ENCODE peak calls at places on chromosome 16, in five cellular contexts. W is HepG2, L is right cardiac atrium, H is A549, Q is mesendoderm. X is an unnamed sample.
A peak's percentile ranks its signal among the peaks of the same experiment; 100 is the strongest.

GRCh38 chr16:24493859-24494258 is 45.5 kb upstream of the RBBP6 start:
- DNase-seq in W (no peak), H (peak; percentile 18), Q (no peak), L (no peak), X (no peak)

GRCh38 chr16:68257906-68258800 is 6.2 kb upstream of the SLC7A6 start:
- DNase-seq in W (peak; percentile 95), Q (no peak), H (peak; percentile 65), L (peak; percentile 47), X (no peak)

GRCh38 chr16:10608687-10609409 is 28.4 kb upstream of the EMP2 start:
- DNase-seq in Q (no peak), W (no peak), L (no peak), H (no peak), X (no peak)

GRCh38 chr16:67542464-67542863 is 13.8 kb downstream of the RIPOR1 start:
- DNase-seq in L (peak; percentile 66), H (peak; percentile 83), Q (peak; percentile 81), W (no peak), X (peak; percentile 79)

GRCh38 chr16:70527315-70527996 is 3.8 kb downstream of the SF3B3 start:
- DNase-seq in W (no peak), H (no peak), Q (no peak), L (no peak), X (no peak)

GRCh38 chr16:16073884-16074781 is 124.7 kb downstream of the ABCC1 start:
- DNase-seq in W (peak; percentile 58), Q (peak; percentile 92), H (peak; percentile 75), L (peak; percentile 67), X (peak; percentile 80)

GRCh38 chr16:86625821-86626220 is 47.5 kb downstream of the FOXL1 start:
- DNase-seq in L (no peak), H (no peak), W (no peak), Q (no peak), X (no peak)

GRCh38 chr16:9256196-9256595 is 164.8 kb downstream of the HAPSTR1 start:
- DNase-seq in L (peak; percentile 43), Q (peak; percentile 87), W (peak; percentile 66), H (peak; percentile 37), X (peak; percentile 95)

GRCh38 chr16:83433201-83433600 is 374.6 kb upstream of the HSBP1 start:
- DNase-seq in Q (no peak), H (no peak), W (no peak), L (no peak), X (no peak)

GRCh38 chr16:51523400-51523799 is 372.3 kb upstream of the SALL1 start:
- DNase-seq in Q (no peak), H (peak; percentile 22), W (no peak), L (no peak), X (no peak)

GRCh38 chr16:14464796-14465195 is 165.3 kb downstream of the PARN start:
- DNase-seq in Q (no peak), L (no peak), H (no peak), W (no peak), X (no peak)

GRCh38 chr16:14465799-14466198 is 164.3 kb downstream of the PARN start:
- DNase-seq in H (no peak), W (no peak), Q (no peak), L (no peak), X (no peak)

GRCh38 chr16:14460726-14461125 is 169.3 kb downstream of the PARN start:
- DNase-seq in W (no peak), H (no peak), Q (no peak), L (no peak), X (no peak)

GRCh38 chr16:14462811-14463210 is 167.2 kb downstream of the PARN start:
- DNase-seq in W (no peak), Q (peak; percentile 88), L (no peak), H (no peak), X (no peak)

GRCh38 chr16:14464192-14464591 is 165.9 kb downstream of the PARN start:
- DNase-seq in Q (no peak), L (no peak), W (no peak), H (no peak), X (no peak)
- H3K4me1 ChIP-seq in Q (peaks cover 2% of the 10 kb centered on the region), L (no peaks in the 10 kb centered on the region), W (peaks cover 2% of the 10 kb centered on the region), H (peaks cover 2% of the 10 kb centered on the region), X (no peaks in the 10 kb centered on the region)

DNA sequence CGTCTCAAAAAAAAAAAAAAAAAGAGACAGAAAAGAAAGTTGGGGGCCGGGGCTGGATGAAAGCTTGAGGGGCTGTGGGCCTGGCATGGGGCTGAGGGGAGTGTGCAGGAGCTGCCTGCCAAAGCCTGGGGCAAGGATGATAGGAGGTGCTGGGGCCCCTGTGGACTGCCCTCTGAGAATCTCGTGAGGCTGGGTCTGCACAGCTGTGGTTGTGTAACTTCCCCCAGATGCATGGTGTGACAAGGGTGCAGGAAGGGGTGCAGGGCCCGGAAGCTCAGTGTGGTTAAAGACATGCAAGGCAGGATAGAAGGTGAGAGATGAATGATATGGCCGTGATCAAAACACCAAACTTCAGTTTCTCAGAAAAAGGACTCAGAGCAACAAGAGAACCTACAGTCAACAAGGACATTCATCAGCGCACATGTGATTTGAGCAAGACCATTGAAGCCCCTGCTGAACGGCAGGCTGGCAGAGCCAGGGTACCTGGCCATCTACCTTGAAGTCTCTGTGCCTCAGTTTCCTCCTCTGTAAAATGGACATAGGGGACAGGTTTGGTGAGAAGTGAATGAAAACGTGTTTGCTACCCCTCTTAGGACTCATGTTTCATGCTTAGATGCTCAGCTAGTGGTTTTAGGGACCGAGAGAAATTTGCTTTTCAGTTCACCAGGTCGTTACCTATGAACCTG is 9.6 kb downstream of the IL32 start:
- DNase-seq in W (no peak), H (no peak), Q (no peak), L (no peak), X (no peak)
- H3K4me1 ChIP-seq in W (peaks cover 9% of the 10 kb centered on the region), H (no peaks in the 10 kb centered on the region), Q (no peaks in the 10 kb centered on the region), L (no peaks in the 10 kb centered on the region), X (no peaks in the 10 kb centered on the region)

GRCh38 chr16:88767546-88767945 is 17.5 kb downstream of the PIEZO1 start:
- DNase-seq in Q (no peak), W (no peak), L (no peak), H (no peak), X (no peak)

GRCh38 chr16:88769617-88770458 is 15.2 kb downstream of the PIEZO1 start:
- DNase-seq in H (peak; percentile 54), Q (peak; percentile 93), W (no peak), L (no peak), X (peak; percentile 97)

GRCh38 chr16:88766975-88767374 is 18.0 kb downstream of the PIEZO1 start:
- DNase-seq in H (no peak), W (no peak), Q (no peak), L (no peak), X (no peak)

GRCh38 chr16:88770459-88771293 is 14.3 kb downstream of the PIEZO1 start:
- DNase-seq in H (peak; percentile 45), L (no peak), W (peak; percentile 81), Q (peak; percentile 92), X (peak; percentile 97)

DNA sequence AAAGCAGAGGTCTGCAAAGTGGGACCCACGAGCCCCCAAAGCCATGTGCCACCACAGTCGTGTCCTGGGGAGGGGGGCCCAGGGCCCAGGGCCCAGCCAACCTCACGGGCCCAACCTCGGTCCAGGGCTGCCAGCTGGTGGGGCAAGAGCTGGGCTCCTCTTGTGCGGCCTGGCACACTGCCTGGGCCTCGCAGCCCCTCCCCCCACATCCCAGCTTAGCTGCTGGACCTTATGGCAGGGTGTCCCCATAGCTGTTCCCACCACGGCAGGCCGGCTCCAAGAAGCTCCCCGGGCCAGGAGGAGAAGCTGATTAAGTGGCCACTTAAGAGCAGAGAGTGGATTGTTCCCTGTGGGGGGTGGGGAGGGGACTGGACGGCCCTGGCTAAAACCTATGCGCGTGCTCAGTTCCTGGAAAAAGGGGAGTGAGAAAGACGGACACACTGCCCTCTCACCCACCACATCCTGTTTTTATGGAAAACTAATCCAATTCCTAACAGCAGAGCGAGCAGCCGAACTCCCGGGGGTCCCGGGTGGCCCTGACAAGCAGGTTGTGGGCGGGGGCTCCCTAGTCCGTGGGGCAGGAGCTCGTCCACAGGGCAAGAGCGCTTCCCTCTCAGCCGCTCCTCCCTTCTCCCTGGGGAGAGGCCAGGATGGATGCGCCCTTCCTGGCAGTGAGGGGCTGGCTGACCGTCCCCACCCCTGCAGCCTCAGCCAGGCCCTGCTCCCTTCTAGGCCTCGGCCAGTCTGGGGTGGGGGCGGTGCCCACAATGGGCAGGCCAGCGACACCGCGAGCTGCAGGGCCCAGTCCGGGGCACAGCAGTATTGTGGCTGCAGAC is 16.8 kb downstream of the PIEZO1 start:
- DNase-seq in W (no peak), Q (no peak), H (no peak), L (peak; percentile 92), X (no peak)
- H3K4me1 ChIP-seq in W (peaks cover 49% of the 10 kb centered on the region), Q (peaks cover 20% of the 10 kb centered on the region), H (peaks cover 60% of the 10 kb centered on the region), L (peaks cover 21% of the 10 kb centered on the region), X (peaks cover 30% of the 10 kb centered on the region)

GRCh38 chr16:81449899-81450608 is 5.4 kb downstream of the CMIP start:
- DNase-seq in L (peak; percentile 27), W (no peak), Q (no peak), H (no peak), X (no peak)
- H3K4me1 ChIP-seq in L (peaks cover 15% of the 10 kb centered on the region), W (peaks cover 65% of the 10 kb centered on the region), Q (peaks cover 21% of the 10 kb centered on the region), H (peaks cover 71% of the 10 kb centered on the region), X (peaks cover 30% of the 10 kb centered on the region)

GRCh38 chr16:57479043-57479421 is 7.3 kb downstream of the DOK4 start:
- DNase-seq in H (no peak), W (no peak), Q (no peak), L (peak; percentile 74), X (peak; percentile 53)

GRCh38 chr16:57480127-57480753 is 6.1 kb downstream of the DOK4 start:
- DNase-seq in W (peak; percentile 88), L (peak; percentile 91), Q (no peak), H (peak; percentile 90), X (peak; percentile 62)

GRCh38 chr16:57477531-57478202 is 8.6 kb downstream of the DOK4 start:
- DNase-seq in H (no peak), Q (peak; percentile 64), L (no peak), W (no peak), X (peak; percentile 62)

GRCh38 chr16:57479422-57480126 is 6.7 kb downstream of the DOK4 start:
- DNase-seq in Q (peak; percentile 92), W (peak; percentile 60), L (peak; percentile 81), H (peak; percentile 82), X (peak; percentile 88)

GRCh38 chr16:57478396-57479024 is 7.8 kb downstream of the DOK4 start:
- DNase-seq in W (no peak), H (no peak), L (no peak), Q (no peak), X (peak; percentile 43)
- H3K4me1 ChIP-seq in W (peaks cover 84% of the 10 kb centered on the region), H (peaks cover 91% of the 10 kb centered on the region), L (peaks cover 22% of the 10 kb centered on the region), Q (peaks cover 8% of the 10 kb centered on the region), X (peaks cover 6% of the 10 kb centered on the region)